ENCODE peak calls at places on chromosome 1, in nine cellular contexts. L is stomach, B is prostate gland, P is GM12892, O is suprapubic skin, C is Panc1, J is GM23338, S is sigmoid colon, W is spleen. H is an unnamed sample.

GRCh38 chr1:50139339-50139738 is 30.6 kb downstream of the ELAVL4 start:
- DNase-seq in W (no peak), S (no peak), O (no peak), P (no peak), J (no peak), B (no peak), L (no peak), C (no peak), H (no peak)

GRCh38 chr1:109799445-109799844 is 35.7 kb upstream of the EPS8L3 start:
- DNase-seq in O (no peak), S (no peak), L (peak; percentile 4), C (no peak), B (no peak), J (no peak), P (no peak), W (no peak), H (no peak)

GRCh38 chr1:224747578-224747977 is 131.5 kb downstream of the CNIH3 start:
- DNase-seq in W (no peak), S (no peak), C (no peak), B (no peak), O (no peak), J (no peak), L (no peak), P (no peak), H (no peak)

GRCh38 chr1:202279806-202280205 is 61.9 kb downstream of the UBE2T start:
- DNase-seq in L (no peak), W (no peak), P (no peak), J (no peak), O (no peak), C (no peak), B (no peak), S (no peak), H (no peak)

GRCh38 chr1:116942344-116942743 is 32.6 kb downstream of the PTGFRN start:
- DNase-seq in L (no peak), W (no peak), P (no peak), B (no peak), J (no peak), C (no peak), O (no peak), S (no peak), H (no peak)

GRCh38 chr1:208029381-208030319 is 118.7 kb upstream of the CD34 start:
- DNase-seq in C (no peak), P (no peak), B (no peak), W (no peak), J (no peak), S (no peak), O (no peak), L (no peak), H (no peak)

GRCh38 chr1:72438270-72438669 is 155.9 kb upstream of the NEGR1 start:
- DNase-seq in O (no peak), L (no peak), J (no peak), P (no peak), W (no peak), C (no peak), B (no peak), S (no peak), H (no peak)

GRCh38 chr1:12148160-12148957 is 18.4 kb upstream of the TNFRSF1B start:
- DNase-seq in J (no peak), P (no peak), W (no peak), O (no peak), S (no peak), L (peak; percentile 69), C (no peak), B (no peak), H (no peak)

GRCh38 chr1:26768755-26769154 is 19.0 kb upstream of the PIGV start:
- DNase-seq in J (no peak), B (peak; percentile 60), W (no peak), O (no peak), L (no peak), C (no peak), S (no peak), P (no peak), H (no peak)

GRCh38 chr1:67557731-67558448 is 127.1 kb upstream of the GADD45A start:
- DNase-seq in J (no peak), L (no peak), S (no peak), C (no peak), W (no peak), B (no peak), P (no peak), O (no peak), H (no peak)

GRCh38 chr1:24152631-24153494 is 9.9 kb upstream of the IL22RA1 start:
- DNase-seq in B (no peak), C (no peak), O (peak; percentile 60), W (no peak), J (no peak), S (no peak), L (no peak), P (no peak), H (no peak)

GRCh38 chr1:231410041-231410591 is 12.0 kb downstream of the EGLN1 start:
- DNase-seq in C (no peak), P (no peak), S (no peak), O (no peak), L (no peak), W (no peak), J (no peak), B (no peak), H (no peak)

GRCh38 chr1:85654066-85654782 is 54.0 kb downstream of the ZNHIT6 start:
- DNase-seq in W (no peak), P (no peak), S (no peak), C (no peak), B (no peak), O (no peak), J (no peak), L (no peak), H (no peak)

GRCh38 chr1:184030433-184031126 is 6.9 kb downstream of the COLGALT2 start:
- DNase-seq in C (no peak), L (no peak), O (no peak), W (no peak), B (no peak), J (no peak), P (no peak), S (no peak), H (no peak)

GRCh38 chr1:17438176-17438976 is 1.1 kb downstream of the RCC2 start:
- DNase-seq in C (no peak), P (peak; percentile 53), J (peak; percentile 83), W (peak; percentile 94), S (no peak), O (peak; percentile 85), L (peak; percentile 69), B (peak; percentile 54), H (peak; percentile 41)
- TF ChIP-seq POLR2AphosphoS5 in C (peak; percentile 48), P (no peak), J (peak; percentile 72), W (peak; percentile 74), S (peak; percentile 35), O (no peak), L (peak; percentile 37), B (peak; percentile 5), H (no peak)

GRCh38 chr1:212611000-212611636 is 2.6 kb downstream of the ATF3 start:
- DNase-seq in J (no peak), L (no peak), S (no peak), B (no peak), C (no peak), O (no peak), W (no peak), P (no peak), H (no peak)

GRCh38 chr1:212610575-212610967 is 2.0 kb downstream of the ATF3 start:
- DNase-seq in P (no peak), O (no peak), L (no peak), C (no peak), W (no peak), B (no peak), J (no peak), S (no peak), H (no peak)

GRCh38 chr1:212608209-212608955 is at the start of gene ATF3:
- DNase-seq in C (peak; percentile 96), B (peak; percentile 100), P (peak; percentile 87), W (peak; percentile 93), S (peak; percentile 100), O (peak; percentile 100), J (peak; percentile 99), L (peak; percentile 100), H (peak; percentile 100)

GRCh38 chr1:212608956-212609700 is 567 bp downstream of the ATF3 start:
- DNase-seq in W (peak; percentile 88), S (peak; percentile 80), C (no peak), B (peak; percentile 33), L (peak; percentile 57), O (peak; percentile 84), P (peak; percentile 55), J (peak; percentile 80), H (peak; percentile 49)

DNA sequence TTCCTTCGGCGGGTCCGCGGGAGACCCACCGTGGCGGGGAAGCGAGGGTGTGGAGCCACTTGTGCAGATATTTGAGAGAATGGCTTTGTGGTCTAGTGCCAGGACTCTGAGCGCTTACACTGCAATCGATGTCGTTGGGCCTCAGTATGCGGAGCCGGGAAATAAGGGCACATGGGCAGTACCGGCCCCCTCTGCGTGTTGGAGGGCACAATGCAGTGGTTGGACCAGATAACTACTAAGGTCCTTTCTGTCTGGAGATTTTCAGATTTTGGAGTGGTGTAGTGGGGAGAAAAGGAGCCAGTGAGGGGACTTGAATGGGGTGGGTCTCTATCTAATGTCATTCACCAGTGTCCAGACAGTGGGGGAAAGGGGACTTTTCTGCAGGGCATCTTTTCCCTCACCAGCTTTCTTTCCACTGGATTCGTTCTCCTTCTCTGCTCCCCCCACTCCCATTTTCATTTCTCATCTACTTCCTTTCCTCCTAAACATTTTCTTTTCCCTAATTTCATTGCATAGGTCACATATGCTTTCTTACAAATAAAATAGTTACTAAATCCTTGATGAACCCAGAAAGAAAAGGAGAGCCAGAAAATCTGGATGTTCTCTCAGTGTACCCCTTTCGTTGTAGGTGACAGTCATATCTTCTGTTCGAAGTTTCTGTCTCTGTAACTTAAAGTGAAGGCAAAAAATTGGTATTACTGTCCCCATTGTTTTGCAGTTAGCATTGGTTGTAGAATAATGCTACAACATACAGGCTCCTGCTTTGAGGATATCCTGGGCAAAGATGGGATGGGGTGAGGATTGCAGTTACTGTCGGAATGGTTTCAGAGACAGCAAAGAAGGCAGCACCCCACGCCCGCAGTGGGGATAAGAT is 1.4 kb downstream of the ATF3 start:
- DNase-seq in O (no peak), J (no peak), P (no peak), C (no peak), S (peak; percentile 74), W (no peak), B (peak; percentile 21), L (no peak), H (no peak)
- TF ChIP-seq POLR2AphosphoS5 in O (no peak), J (no peak), P (peak; percentile 4), C (no peak), S (no peak), W (no peak), B (peak; percentile 2), L (no peak), H (peak; percentile 60)

GRCh38 chr1:159854693-159855192 is 7.7 kb downstream of the VSIG8 start:
- DNase-seq in B (peak; percentile 62), J (peak; percentile 82), L (peak; percentile 86), S (peak; percentile 93), O (peak; percentile 93), C (no peak), W (peak; percentile 95), P (no peak), H (peak; percentile 67)
- TF ChIP-seq POLR2AphosphoS5 in B (peak; percentile 32), J (no peak), L (peak; percentile 93), S (peak; percentile 91), O (peak; percentile 52), C (no peak), W (peak; percentile 93), P (no peak), H (peak; percentile 48)

DNA sequence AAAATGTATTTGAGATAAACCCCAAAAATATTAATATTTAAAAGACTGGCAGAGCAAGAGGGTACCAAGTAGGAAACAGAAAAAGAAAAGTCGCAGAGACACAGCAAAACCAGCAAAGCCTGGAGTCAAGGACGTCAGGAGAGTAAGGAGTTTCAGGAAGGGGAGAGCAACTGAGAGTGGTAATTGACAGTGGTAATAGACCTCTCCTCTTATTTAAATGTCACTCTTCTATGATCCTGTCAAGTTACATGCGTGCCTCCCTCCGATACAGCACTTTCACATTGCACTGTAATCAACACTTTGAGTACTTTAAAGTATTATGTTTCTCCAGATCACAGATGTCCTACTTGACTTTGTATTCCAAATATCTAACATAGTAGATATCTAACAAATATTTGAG is 82.6 kb upstream of the EXO1 start:
- DNase-seq in P (no peak), L (no peak), S (no peak), O (no peak), J (no peak), C (no peak), W (no peak), B (no peak), H (no peak)
- TF ChIP-seq POLR2AphosphoS5 in P (no peak), L (no peak), S (no peak), O (no peak), J (no peak), C (no peak), W (no peak), B (no peak), H (no peak)